ENCODE peak calls at places on chromosomes 16 and 17, in four cellular contexts. One of them, this sample, is unnamed.

GRCh38 chr16:72107371-72107770 is 13.7 kb downstream of the DHX38 start:
- DNase-seq in mesendoderm: no peak
- DNase-seq in IMR-90: no peak
- DNase-seq in H1: no peak
- DNase-seq in this sample: no peak

GRCh38 chr17:35931794-35932419 is 1.3 kb upstream of the RDM1 start:
- DNase-seq in mesendoderm: no peak
- DNase-seq in IMR-90: peak
- DNase-seq in H1: no peak
- DNase-seq in this sample: no peak

GRCh38 chr16:89615596-89616090 is 2.2 kb downstream of the DPEP1 start:
- DNase-seq in mesendoderm: no peak
- DNase-seq in IMR-90: no peak
- DNase-seq in H1: peak
- DNase-seq in this sample: peak

GRCh38 chr16:85767569-85767968 is 16.7 kb upstream of the C16orf74 start:
- DNase-seq in mesendoderm: peak
- DNase-seq in IMR-90: peak
- DNase-seq in H1: no peak
- DNase-seq in this sample: no peak

GRCh38 chr16:78770353-78771091 is 671.1 kb downstream of the WWOX start:
- DNase-seq in mesendoderm: peak
- DNase-seq in IMR-90: no peak
- DNase-seq in H1: peak
- DNase-seq in this sample: peak

GRCh38 chr16:79379083-79379482 is 221.5 kb downstream of the MAF start:
- DNase-seq in mesendoderm: no peak
- DNase-seq in IMR-90: no peak
- DNase-seq in H1: no peak
- DNase-seq in this sample: no peak

GRCh38 chr16:73095885-73096341 is 48.0 kb upstream of the ZFHX3 start:
- DNase-seq in mesendoderm: peak
- DNase-seq in IMR-90: no peak
- DNase-seq in H1: no peak
- DNase-seq in this sample: no peak

GRCh38 chr17:41500131-41500911 is 5.1 kb downstream of the KRT13 start:
- DNase-seq in mesendoderm: peak
- DNase-seq in IMR-90: peak
- DNase-seq in H1: no peak
- DNase-seq in this sample: peak

GRCh38 chr16:30030011-30030685 is 923 bp downstream of the TLCD3B start:
- DNase-seq in mesendoderm: no peak
- DNase-seq in IMR-90: no peak
- DNase-seq in H1: no peak
- DNase-seq in this sample: peak

GRCh38 chr17:49338883-49339282 is 23.2 kb downstream of the ZNF652 start:
- DNase-seq in mesendoderm: peak
- DNase-seq in IMR-90: no peak
- DNase-seq in H1: no peak
- DNase-seq in this sample: no peak

GRCh38 chr17:70588003-70588402 is 418.7 kb downstream of the KCNJ2 start:
- DNase-seq in mesendoderm: no peak
- DNase-seq in IMR-90: no peak
- DNase-seq in H1: no peak
- DNase-seq in this sample: no peak

GRCh38 chr16:49022351-49022963 is 259.2 kb downstream of the CBLN1 start:
- DNase-seq in mesendoderm: no peak
- DNase-seq in IMR-90: no peak
- DNase-seq in H1: no peak
- DNase-seq in this sample: no peak

GRCh38 chr16:13307861-13308260 is 406.5 kb downstream of the SHISA9 start:
- DNase-seq in mesendoderm: no peak
- DNase-seq in IMR-90: no peak
- DNase-seq in H1: no peak
- DNase-seq in this sample: no peak

GRCh38 chr17:35255316-35255715 is 12.4 kb downstream of the SLFN5 start:
- DNase-seq in mesendoderm: no peak
- DNase-seq in IMR-90: no peak
- DNase-seq in H1: no peak
- DNase-seq in this sample: no peak

GRCh38 chr17:14153374-14153773 is 83.3 kb downstream of the CDRT15 start:
- DNase-seq in mesendoderm: no peak
- DNase-seq in IMR-90: no peak
- DNase-seq in H1: no peak
- DNase-seq in this sample: no peak
- H3K4me2 ChIP-seq in mesendoderm: no peak
- H3K4me2 ChIP-seq in IMR-90: no peak
- H3K4me2 ChIP-seq in H1: no peak
- H3K4me2 ChIP-seq in this sample: no peak

DNA sequence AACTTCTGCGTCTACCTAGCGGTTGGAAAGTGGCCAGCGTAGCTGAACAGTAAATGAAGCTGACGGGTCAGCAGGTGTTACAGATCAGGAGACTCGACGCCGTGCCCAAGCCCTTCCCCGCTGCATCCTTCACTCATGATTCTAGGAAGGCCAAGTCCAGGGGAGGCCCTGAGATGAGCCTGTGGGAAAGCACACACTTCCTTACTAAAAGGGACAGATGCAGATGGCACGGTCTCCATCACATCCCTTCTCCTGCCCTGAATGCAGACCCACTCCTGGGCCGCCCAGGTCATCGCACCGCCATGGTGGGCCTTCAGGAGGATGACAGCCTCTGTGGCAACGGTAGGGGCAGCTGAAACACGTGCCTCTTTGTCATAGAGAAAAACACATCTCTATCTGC is 67.8 kb upstream of the DNAH17 start:
- DNase-seq in mesendoderm: no peak
- DNase-seq in IMR-90: no peak
- DNase-seq in H1: no peak
- DNase-seq in this sample: no peak
- H3K23ac ChIP-seq in mesendoderm: no peak
- H3K23ac ChIP-seq in IMR-90: no peak
- H3K23ac ChIP-seq in H1: no peak
- H3K23ac ChIP-seq in this sample: no peak

DNA sequence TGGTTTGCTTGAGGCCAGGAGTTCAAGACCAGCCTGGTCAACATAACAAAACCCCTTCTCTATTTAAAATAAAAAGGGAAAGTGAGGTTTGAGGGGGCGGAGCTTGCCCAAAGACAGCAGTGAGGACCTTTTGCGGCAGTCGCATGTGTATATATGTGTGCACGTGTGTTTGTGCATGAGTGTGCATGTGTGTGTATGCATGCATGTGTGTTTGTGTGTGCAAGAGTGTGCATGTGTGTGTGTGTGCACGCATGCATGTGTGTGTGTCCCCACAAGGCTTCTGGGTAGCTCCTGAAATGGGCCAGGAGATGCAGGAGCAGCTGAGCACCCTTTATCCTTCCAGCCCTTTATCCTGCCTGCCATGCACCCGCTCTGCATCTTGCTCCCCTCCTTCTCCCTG is 9.0 kb downstream of the RHBDL3 start:
- DNase-seq in mesendoderm: no peak
- DNase-seq in IMR-90: no peak
- DNase-seq in H1: no peak
- DNase-seq in this sample: no peak
- H3K56ac ChIP-seq in mesendoderm: peak
- H3K56ac ChIP-seq in IMR-90: no peak
- H3K56ac ChIP-seq in H1: no peak
- H3K56ac ChIP-seq in this sample: no peak

GRCh38 chr17:56260421-56260820 is 107.1 kb downstream of the ANKFN1 start:
- DNase-seq in mesendoderm: no peak
- DNase-seq in IMR-90: no peak
- DNase-seq in H1: no peak
- DNase-seq in this sample: no peak

GRCh38 chr17:56262854-56263253 is 109.6 kb downstream of the ANKFN1 start:
- DNase-seq in mesendoderm: no peak
- DNase-seq in IMR-90: peak
- DNase-seq in H1: no peak
- DNase-seq in this sample: no peak

GRCh38 chr17:56257075-56257474 is 103.8 kb downstream of the ANKFN1 start:
- DNase-seq in mesendoderm: peak
- DNase-seq in IMR-90: no peak
- DNase-seq in H1: no peak
- DNase-seq in this sample: no peak
- H3K4me2 ChIP-seq in mesendoderm: no peak
- H3K4me2 ChIP-seq in IMR-90: no peak
- H3K4me2 ChIP-seq in H1: no peak
- H3K4me2 ChIP-seq in this sample: no peak

DNA sequence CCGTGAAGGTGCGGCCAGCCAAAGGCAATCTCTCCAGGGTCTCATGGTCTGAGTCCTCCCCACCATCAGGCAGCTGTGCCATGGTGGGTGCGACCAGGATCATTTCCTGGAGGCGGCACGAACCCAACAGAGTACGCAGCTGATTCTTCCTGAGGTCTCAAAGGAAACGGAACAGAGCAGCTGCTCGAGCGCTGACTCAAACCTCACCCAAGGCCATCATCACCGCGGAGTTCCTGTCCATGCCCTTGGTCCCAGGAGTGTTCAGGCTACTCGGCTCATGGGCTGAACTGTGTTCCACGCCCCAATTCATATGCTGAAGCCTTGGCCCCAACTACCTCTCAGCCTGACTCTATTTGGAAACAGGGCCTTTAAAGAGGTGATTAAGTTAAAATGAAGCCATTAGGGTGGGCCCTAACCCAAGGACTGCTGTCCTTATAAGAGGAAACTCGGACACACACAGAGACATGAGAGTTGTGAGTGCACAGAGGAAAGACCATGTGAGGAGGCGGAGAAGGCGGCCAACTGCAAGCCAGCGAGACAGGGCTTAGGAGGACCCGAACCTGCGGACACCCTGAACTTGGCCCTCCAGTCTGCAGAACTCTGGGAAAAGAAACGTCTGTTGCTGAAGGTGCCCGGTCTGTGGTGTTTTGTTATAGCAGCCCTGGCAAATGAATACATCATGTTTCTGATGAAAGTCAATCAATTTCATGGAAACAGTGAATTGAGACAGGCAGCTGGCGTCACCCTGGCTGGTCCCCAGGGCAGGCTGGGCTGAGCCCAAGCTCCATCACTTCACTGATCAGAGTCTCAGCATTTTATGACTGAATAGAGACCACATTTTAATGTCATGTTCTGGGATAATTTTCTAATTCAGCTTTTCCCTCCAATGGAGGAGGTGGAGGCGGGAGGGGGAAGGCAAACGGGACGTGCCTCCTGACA is 13.7 kb downstream of the MXRA7 start:
- DNase-seq in mesendoderm: no peak
- DNase-seq in IMR-90: no peak
- DNase-seq in H1: no peak
- DNase-seq in this sample: no peak
- H3K23ac ChIP-seq in mesendoderm: no peak
- H3K23ac ChIP-seq in IMR-90: peak
- H3K23ac ChIP-seq in H1: no peak
- H3K23ac ChIP-seq in this sample: no peak

DNA sequence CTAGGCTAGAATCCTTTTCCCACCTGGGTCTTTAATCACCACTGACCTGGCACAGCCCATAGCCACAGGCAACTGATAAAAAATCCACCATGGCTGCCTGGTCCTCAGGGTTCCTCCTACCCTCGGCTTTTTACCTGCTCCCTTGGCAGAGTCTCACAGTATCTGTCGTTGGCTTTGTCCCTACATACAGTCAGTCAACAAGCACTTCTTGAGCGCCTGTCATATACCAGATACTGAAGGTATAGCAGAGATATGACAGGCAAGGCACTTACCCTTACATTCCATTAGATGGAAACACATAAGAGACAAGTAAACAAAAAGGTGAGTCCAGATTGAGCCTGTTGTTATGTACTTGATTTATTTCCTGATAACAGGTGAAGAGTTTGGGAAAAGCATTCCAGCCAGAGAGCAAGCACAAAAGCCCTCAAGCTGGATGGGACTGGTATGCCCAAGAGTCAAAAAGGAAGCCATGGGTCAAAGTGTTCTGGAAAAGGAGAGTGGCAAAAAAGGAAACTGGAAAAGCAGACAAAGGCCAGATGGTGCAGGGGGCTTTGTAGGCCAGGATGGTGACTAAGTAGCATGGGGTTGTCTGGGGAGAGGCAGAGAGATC is 247.0 kb downstream of the CHD9NB start:
- DNase-seq in mesendoderm: no peak
- DNase-seq in IMR-90: no peak
- DNase-seq in H1: no peak
- DNase-seq in this sample: no peak
- H3K56ac ChIP-seq in mesendoderm: no peak
- H3K56ac ChIP-seq in IMR-90: no peak
- H3K56ac ChIP-seq in H1: no peak
- H3K56ac ChIP-seq in this sample: no peak

GRCh38 chr16:59614466-59615240 is 880.5 kb upstream of the GOT2 start:
- DNase-seq in mesendoderm: no peak
- DNase-seq in IMR-90: no peak
- DNase-seq in H1: no peak
- DNase-seq in this sample: no peak
- H3K4me2 ChIP-seq in mesendoderm: no peak
- H3K4me2 ChIP-seq in IMR-90: no peak
- H3K4me2 ChIP-seq in H1: no peak
- H3K4me2 ChIP-seq in this sample: no peak

GRCh38 chr16:3492356-3492755 is 2.9 kb downstream of the C16orf90 start:
- DNase-seq in mesendoderm: no peak
- DNase-seq in IMR-90: no peak
- DNase-seq in H1: no peak
- DNase-seq in this sample: no peak

GRCh38 chr16:3494574-3494973 is 715 bp downstream of the C16orf90 start:
- DNase-seq in mesendoderm: no peak
- DNase-seq in IMR-90: no peak
- DNase-seq in H1: no peak
- DNase-seq in this sample: no peak

GRCh38 chr16:3497771-3498170 is 2.5 kb upstream of the C16orf90 start:
- DNase-seq in mesendoderm: no peak
- DNase-seq in IMR-90: no peak
- DNase-seq in H1: no peak
- DNase-seq in this sample: no peak

GRCh38 chr16:3496386-3496785 is 1.1 kb upstream of the C16orf90 start:
- DNase-seq in mesendoderm: no peak
- DNase-seq in IMR-90: no peak
- DNase-seq in H1: no peak
- DNase-seq in this sample: no peak

GRCh38 chr16:3495166-3495565 is at the start of gene C16orf90:
- DNase-seq in mesendoderm: no peak
- DNase-seq in IMR-90: no peak
- DNase-seq in H1: no peak
- DNase-seq in this sample: no peak
- H3K23ac ChIP-seq in mesendoderm: no peak
- H3K23ac ChIP-seq in IMR-90: no peak
- H3K23ac ChIP-seq in H1: no peak
- H3K23ac ChIP-seq in this sample: no peak

DNA sequence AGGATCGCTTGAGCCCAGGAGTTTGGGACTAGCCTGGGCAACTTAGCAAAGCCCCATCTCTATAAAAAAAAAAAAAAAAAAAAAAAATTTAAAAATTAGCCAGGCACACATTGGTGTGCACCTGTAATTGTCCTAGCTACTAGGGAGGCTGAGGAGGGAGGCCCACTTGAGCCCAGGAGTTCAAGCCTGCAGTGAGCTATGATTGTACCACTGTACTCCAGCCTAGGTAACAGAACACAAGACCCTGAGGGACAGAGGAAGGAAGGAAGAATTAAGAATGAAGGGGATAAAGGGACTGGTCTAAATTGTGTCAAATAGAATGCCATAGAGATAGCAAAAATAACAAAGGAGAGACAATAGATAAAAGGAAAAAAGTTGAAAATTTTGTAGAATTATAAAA is 102.8 kb downstream of the TRIM37 start:
- DNase-seq in mesendoderm: no peak
- DNase-seq in IMR-90: no peak
- DNase-seq in H1: no peak
- DNase-seq in this sample: no peak
- H3K56ac ChIP-seq in mesendoderm: no peak
- H3K56ac ChIP-seq in IMR-90: no peak
- H3K56ac ChIP-seq in H1: no peak
- H3K56ac ChIP-seq in this sample: no peak